ENCODE peak calls at places on chromosomes 6 and 20, in four cellular contexts. S is fibroblast of the conjunctiva, U is tibial artery, H is GM12865. X is an unnamed sample.

GRCh38 chr6:134920422-134920821 is 29.5 kb downstream of the ALDH8A1 start:
- DNase-seq in U (no peak), H (no peak), S (no peak), X (no peak)

GRCh38 chr6:35977308-35977707 is 47.1 kb downstream of the SLC26A8 start:
- DNase-seq in H (no peak), S (no peak), U (no peak), X (no peak)

GRCh38 chr20:52923123-52923543 is 49.0 kb upstream of the TSHZ2 start:
- DNase-seq in U (no peak), S (peak), H (peak), X (no peak)

GRCh38 chr6:113178349-113178748 is 678.8 kb upstream of the MARCKS start:
- DNase-seq in S (no peak), H (no peak), U (no peak), X (no peak)

GRCh38 chr20:4972506-4973251 is 28.6 kb downstream of the SLC23A2 start:
- DNase-seq in U (no peak), H (peak), S (no peak), X (no peak)

GRCh38 chr6:83313880-83314279 is 117.0 kb downstream of the ME1 start:
- DNase-seq in H (no peak), U (no peak), S (no peak), X (no peak)

GRCh38 chr20:56702931-56703840 is 74.1 kb downstream of the TFAP2C start:
- DNase-seq in H (no peak), S (no peak), U (no peak), X (no peak)

GRCh38 chr6:138499303-138499991 is at the start of gene NHSL1:
- DNase-seq in S (peak), H (peak), U (no peak), X (peak)

GRCh38 chr6:159716247-159717086 is 10.8 kb upstream of the WTAP start:
- DNase-seq in H (no peak), S (peak), U (peak), X (no peak)

GRCh38 chr6:64227868-64228267 is 592.3 kb downstream of the PHF3 start:
- DNase-seq in H (no peak), U (no peak), S (no peak), X (no peak)

GRCh38 chr6:158938811-158939254 is 61.2 kb downstream of the RSPH3 start:
- DNase-seq in U (no peak), H (no peak), S (no peak), X (no peak)

GRCh38 chr6:15109338-15110090 is 136.4 kb upstream of the JARID2 start:
- DNase-seq in H (no peak), S (no peak), U (no peak), X (no peak)

GRCh38 chr20:5261763-5262162 is 55.0 kb downstream of the PROKR2 start:
- DNase-seq in H (no peak), S (no peak), U (no peak), X (no peak)

GRCh38 chr6:153038378-153038777 is 35.9 kb upstream of the MTRF1L start:
- DNase-seq in U (no peak), S (no peak), H (no peak), X (no peak)

GRCh38 chr20:53805895-53806384 is 212.3 kb upstream of the ZNF217 start:
- DNase-seq in H (no peak), S (no peak), U (no peak), X (no peak)

GRCh38 chr20:14193885-14194284 is 143.5 kb downstream of the FLRT3 start:
- DNase-seq in U (no peak), S (no peak), H (no peak), X (no peak)

GRCh38 chr20:19249515-19249914 is 37.1 kb downstream of the SLC24A3 start:
- DNase-seq in S (no peak), H (peak), U (no peak), X (no peak)

GRCh38 chr20:61120595-61121515 is 131.2 kb upstream of the CDH4 start:
- DNase-seq in H (no peak), U (no peak), S (peak), X (no peak)

GRCh38 chr6:28462401-28462800 is 19.1 kb upstream of the ZSCAN23 start:
- DNase-seq in S (no peak), H (no peak), U (no peak), X (no peak)

GRCh38 chr6:137309078-137309762 is 90.0 kb upstream of the IFNGR1 start:
- DNase-seq in H (peak), U (peak), S (peak), X (no peak)

GRCh38 chr6:8481727-8482126 is 46.4 kb upstream of the SLC35B3 start:
- DNase-seq in H (peak), S (no peak), U (no peak), X (peak)

GRCh38 chr6:168093071-168093505 is 14.1 kb upstream of the FRMD1 start:
- DNase-seq in S (no peak), U (no peak), H (no peak), X (no peak)

GRCh38 chr20:1840865-1841553 is 54.2 kb upstream of the SIRPA start:
- DNase-seq in S (no peak), U (no peak), H (no peak), X (no peak)

GRCh38 chr20:33570743-33571142 is 80.8 kb downstream of the CBFA2T2 start:
- DNase-seq in S (no peak), U (no peak), H (peak), X (peak)

GRCh38 chr6:160510199-160510598 is 153.9 kb downstream of the LPA start:
- DNase-seq in S (no peak), U (no peak), H (no peak), X (no peak)

GRCh38 chr6:17600527-17601388 is 656 bp downstream of the FAM8A1 start:
- DNase-seq in U (peak), S (no peak), H (peak), X (peak)

GRCh38 chr6:116074732-116075387 is 14.2 kb upstream of the FRK start:
- DNase-seq in S (no peak), U (no peak), H (no peak), X (no peak)

GRCh38 chr20:28562510-28562898 is 2695.0 kb upstream of the DEFB115 start:
- DNase-seq in S (no peak), U (no peak), H (no peak), X (no peak)

GRCh38 chr20:36823126-36823525 is 49.6 kb upstream of the DSN1 start:
- DNase-seq in H (no peak), S (no peak), U (no peak), X (no peak)

GRCh38 chr6:35469711-35470662 is 1.8 kb downstream of the RPL10A start:
- DNase-seq in H (peak), S (no peak), U (no peak), X (no peak)

GRCh38 chr6:168666170-168666569 is 225.2 kb downstream of the SMOC2 start:
- DNase-seq in U (no peak), H (no peak), S (no peak), X (no peak)

GRCh38 chr6:21448485-21449109 is 145.0 kb upstream of the SOX4 start:
- DNase-seq in U (no peak), H (no peak), S (no peak), X (no peak)

GRCh38 chr6:85443720-85444119 is 6.2 kb upstream of the NT5E start:
- DNase-seq in U (no peak), H (no peak), S (no peak), X (no peak)

GRCh38 chr20:18138639-18139583 is 1.2 kb downstream of the KAT14 start:
- DNase-seq in U (no peak), S (no peak), H (no peak), X (no peak)

GRCh38 chr20:51434556-51435256 is 107.8 kb downstream of the NFATC2 start:
- DNase-seq in U (no peak), S (peak), H (no peak), X (no peak)

GRCh38 chr6:85459224-85459901 is 9.5 kb downstream of the NT5E start:
- DNase-seq in H (no peak), S (peak), U (no peak), X (no peak)

GRCh38 chr20:38110525-38111178 is 54.4 kb downstream of the TGM2 start:
- DNase-seq in U (no peak), H (no peak), S (no peak), X (no peak)

GRCh38 chr6:38489951-38490350 is 149.8 kb downstream of the BTBD9 start:
- DNase-seq in U (no peak), S (peak), H (no peak), X (no peak)